ENCODE peak calls at places on chromosomes 16 and 17, in eight cellular contexts. One of them, this sample, is unnamed.

GRCh38 chr17:44780845-44781480 is 22.2 kb downstream of the ADAM11 start:
- DNase-seq in HFF-Myc: no peak
- DNase-seq in memory B cell: no peak
- DNase-seq in foreskin fibroblast: no peak
- DNase-seq in stimulated activated CD8-positive, alpha-beta memory T cell treated with anti-CD3 and anti-CD28 coated beads, Interleukin-7, amount 100 ng/mL, for 1 hour: no peak
- DNase-seq in AG04450: no peak
- DNase-seq in NCI-H2081: no peak
- DNase-seq in T-helper 2 cell treated with Interferon-gamma antibody and Interleukin-4, amounts not matched to agents 5 μg/mL and 100 μg/mL, for 36 hours: no peak
- DNase-seq in this sample: no peak

GRCh38 chr17:30234296-30234695 is 1.2 kb downstream of the SLC6A4 start:
- DNase-seq in memory B cell: no peak
- DNase-seq in AG04450: no peak
- DNase-seq in NCI-H2081: no peak
- DNase-seq in T-helper 2 cell treated with Interferon-gamma antibody and Interleukin-4, amounts not matched to agents 5 μg/mL and 100 μg/mL, for 36 hours: no peak
- DNase-seq in stimulated activated CD8-positive, alpha-beta memory T cell treated with anti-CD3 and anti-CD28 coated beads, Interleukin-7, amount 100 ng/mL, for 1 hour: no peak
- DNase-seq in foreskin fibroblast: no peak
- DNase-seq in HFF-Myc: no peak
- DNase-seq in this sample: no peak

GRCh38 chr17:4509402-4509801 is 10.7 kb downstream of the SPNS2 start:
- DNase-seq in NCI-H2081: no peak
- DNase-seq in HFF-Myc: no peak
- DNase-seq in foreskin fibroblast: no peak
- DNase-seq in AG04450: no peak
- DNase-seq in stimulated activated CD8-positive, alpha-beta memory T cell treated with anti-CD3 and anti-CD28 coated beads, Interleukin-7, amount 100 ng/mL, for 1 hour: no peak
- DNase-seq in T-helper 2 cell treated with Interferon-gamma antibody and Interleukin-4, amounts not matched to agents 5 μg/mL and 100 μg/mL, for 36 hours: peak; percentile 34
- DNase-seq in memory B cell: no peak
- DNase-seq in this sample: no peak

GRCh38 chr17:74117087-74117486 is 86.4 kb upstream of the RPL38 start:
- DNase-seq in stimulated activated CD8-positive, alpha-beta memory T cell treated with anti-CD3 and anti-CD28 coated beads, Interleukin-7, amount 100 ng/mL, for 1 hour: no peak
- DNase-seq in foreskin fibroblast: no peak
- DNase-seq in NCI-H2081: no peak
- DNase-seq in T-helper 2 cell treated with Interferon-gamma antibody and Interleukin-4, amounts not matched to agents 5 μg/mL and 100 μg/mL, for 36 hours: no peak
- DNase-seq in memory B cell: no peak
- DNase-seq in HFF-Myc: no peak
- DNase-seq in AG04450: no peak
- DNase-seq in this sample: no peak

GRCh38 chr17:17667947-17668346 is 13.3 kb upstream of the RAI1 start:
- DNase-seq in HFF-Myc: no peak
- DNase-seq in stimulated activated CD8-positive, alpha-beta memory T cell treated with anti-CD3 and anti-CD28 coated beads, Interleukin-7, amount 100 ng/mL, for 1 hour: no peak
- DNase-seq in foreskin fibroblast: no peak
- DNase-seq in AG04450: no peak
- DNase-seq in NCI-H2081: no peak
- DNase-seq in memory B cell: no peak
- DNase-seq in T-helper 2 cell treated with Interferon-gamma antibody and Interleukin-4, amounts not matched to agents 5 μg/mL and 100 μg/mL, for 36 hours: no peak
- DNase-seq in this sample: no peak

GRCh38 chr17:33192961-33193911 is 99.9 kb downstream of the ASIC2 start:
- DNase-seq in stimulated activated CD8-positive, alpha-beta memory T cell treated with anti-CD3 and anti-CD28 coated beads, Interleukin-7, amount 100 ng/mL, for 1 hour: no peak
- DNase-seq in T-helper 2 cell treated with Interferon-gamma antibody and Interleukin-4, amounts not matched to agents 5 μg/mL and 100 μg/mL, for 36 hours: no peak
- DNase-seq in NCI-H2081: no peak
- DNase-seq in memory B cell: no peak
- DNase-seq in foreskin fibroblast: no peak
- DNase-seq in AG04450: no peak
- DNase-seq in HFF-Myc: no peak
- DNase-seq in this sample: no peak

GRCh38 chr16:67177743-67178699 is 5.7 kb downstream of the MATCAP1 start:
- DNase-seq in stimulated activated CD8-positive, alpha-beta memory T cell treated with anti-CD3 and anti-CD28 coated beads, Interleukin-7, amount 100 ng/mL, for 1 hour: no peak
- DNase-seq in HFF-Myc: no peak
- DNase-seq in NCI-H2081: peak; percentile 84
- DNase-seq in T-helper 2 cell treated with Interferon-gamma antibody and Interleukin-4, amounts not matched to agents 5 μg/mL and 100 μg/mL, for 36 hours: peak; percentile 35
- DNase-seq in AG04450: no peak
- DNase-seq in foreskin fibroblast: peak; percentile 80
- DNase-seq in memory B cell: no peak
- DNase-seq in this sample: peak; percentile 73

GRCh38 chr16:74997042-74997491 is 1.8 kb upstream of the ZNRF1 start:
- DNase-seq in stimulated activated CD8-positive, alpha-beta memory T cell treated with anti-CD3 and anti-CD28 coated beads, Interleukin-7, amount 100 ng/mL, for 1 hour: no peak
- DNase-seq in AG04450: no peak
- DNase-seq in foreskin fibroblast: no peak
- DNase-seq in NCI-H2081: no peak
- DNase-seq in HFF-Myc: no peak
- DNase-seq in T-helper 2 cell treated with Interferon-gamma antibody and Interleukin-4, amounts not matched to agents 5 μg/mL and 100 μg/mL, for 36 hours: no peak
- DNase-seq in memory B cell: no peak
- DNase-seq in this sample: no peak

GRCh38 chr17:78120971-78121800 is 7.4 kb downstream of the TMC6 start:
- DNase-seq in memory B cell: no peak
- DNase-seq in HFF-Myc: no peak
- DNase-seq in foreskin fibroblast: no peak
- DNase-seq in stimulated activated CD8-positive, alpha-beta memory T cell treated with anti-CD3 and anti-CD28 coated beads, Interleukin-7, amount 100 ng/mL, for 1 hour: no peak
- DNase-seq in T-helper 2 cell treated with Interferon-gamma antibody and Interleukin-4, amounts not matched to agents 5 μg/mL and 100 μg/mL, for 36 hours: peak; percentile 60
- DNase-seq in AG04450: no peak
- DNase-seq in NCI-H2081: no peak
- DNase-seq in this sample: peak; percentile 81

GRCh38 chr16:23948949-23949392 is 113.2 kb downstream of the PRKCB start:
- DNase-seq in T-helper 2 cell treated with Interferon-gamma antibody and Interleukin-4, amounts not matched to agents 5 μg/mL and 100 μg/mL, for 36 hours: no peak
- DNase-seq in AG04450: no peak
- DNase-seq in HFF-Myc: no peak
- DNase-seq in memory B cell: no peak
- DNase-seq in stimulated activated CD8-positive, alpha-beta memory T cell treated with anti-CD3 and anti-CD28 coated beads, Interleukin-7, amount 100 ng/mL, for 1 hour: no peak
- DNase-seq in foreskin fibroblast: no peak
- DNase-seq in NCI-H2081: no peak
- DNase-seq in this sample: peak; percentile 82

GRCh38 chr17:77501101-77501566 is 360.4 kb downstream of the SEC14L1 start:
- DNase-seq in memory B cell: no peak
- DNase-seq in stimulated activated CD8-positive, alpha-beta memory T cell treated with anti-CD3 and anti-CD28 coated beads, Interleukin-7, amount 100 ng/mL, for 1 hour: no peak
- DNase-seq in AG04450: no peak
- DNase-seq in T-helper 2 cell treated with Interferon-gamma antibody and Interleukin-4, amounts not matched to agents 5 μg/mL and 100 μg/mL, for 36 hours: no peak
- DNase-seq in foreskin fibroblast: peak; percentile 49
- DNase-seq in HFF-Myc: no peak
- DNase-seq in NCI-H2081: no peak
- DNase-seq in this sample: peak; percentile 33

GRCh38 chr16:48892884-48893283 is 282.9 kb upstream of the N4BP1 start:
- DNase-seq in stimulated activated CD8-positive, alpha-beta memory T cell treated with anti-CD3 and anti-CD28 coated beads, Interleukin-7, amount 100 ng/mL, for 1 hour: no peak
- DNase-seq in foreskin fibroblast: no peak
- DNase-seq in NCI-H2081: no peak
- DNase-seq in memory B cell: no peak
- DNase-seq in T-helper 2 cell treated with Interferon-gamma antibody and Interleukin-4, amounts not matched to agents 5 μg/mL and 100 μg/mL, for 36 hours: no peak
- DNase-seq in AG04450: no peak
- DNase-seq in HFF-Myc: no peak
- DNase-seq in this sample: no peak

GRCh38 chr17:80817321-80817845 is 174.3 kb upstream of the CHMP6 start:
- DNase-seq in T-helper 2 cell treated with Interferon-gamma antibody and Interleukin-4, amounts not matched to agents 5 μg/mL and 100 μg/mL, for 36 hours: no peak
- DNase-seq in foreskin fibroblast: no peak
- DNase-seq in AG04450: no peak
- DNase-seq in stimulated activated CD8-positive, alpha-beta memory T cell treated with anti-CD3 and anti-CD28 coated beads, Interleukin-7, amount 100 ng/mL, for 1 hour: no peak
- DNase-seq in NCI-H2081: no peak
- DNase-seq in memory B cell: no peak
- DNase-seq in HFF-Myc: no peak
- DNase-seq in this sample: no peak

GRCh38 chr17:61477204-61477834 is 25.1 kb downstream of the TBX4 start:
- DNase-seq in HFF-Myc: no peak
- DNase-seq in stimulated activated CD8-positive, alpha-beta memory T cell treated with anti-CD3 and anti-CD28 coated beads, Interleukin-7, amount 100 ng/mL, for 1 hour: no peak
- DNase-seq in foreskin fibroblast: no peak
- DNase-seq in AG04450: no peak
- DNase-seq in T-helper 2 cell treated with Interferon-gamma antibody and Interleukin-4, amounts not matched to agents 5 μg/mL and 100 μg/mL, for 36 hours: no peak
- DNase-seq in memory B cell: no peak
- DNase-seq in NCI-H2081: no peak
- DNase-seq in this sample: no peak

GRCh38 chr17:35947156-35947585 is 3.7 kb upstream of the LYZL6 start:
- DNase-seq in AG04450: no peak
- DNase-seq in stimulated activated CD8-positive, alpha-beta memory T cell treated with anti-CD3 and anti-CD28 coated beads, Interleukin-7, amount 100 ng/mL, for 1 hour: peak; percentile 12
- DNase-seq in T-helper 2 cell treated with Interferon-gamma antibody and Interleukin-4, amounts not matched to agents 5 μg/mL and 100 μg/mL, for 36 hours: peak; percentile 19
- DNase-seq in NCI-H2081: peak; percentile 60
- DNase-seq in HFF-Myc: no peak
- DNase-seq in foreskin fibroblast: peak; percentile 53
- DNase-seq in memory B cell: peak; percentile 44
- DNase-seq in this sample: peak; percentile 17

GRCh38 chr17:4733073-4733531 is 1.9 kb downstream of the MED11 start:
- DNase-seq in T-helper 2 cell treated with Interferon-gamma antibody and Interleukin-4, amounts not matched to agents 5 μg/mL and 100 μg/mL, for 36 hours: no peak
- DNase-seq in foreskin fibroblast: no peak
- DNase-seq in memory B cell: no peak
- DNase-seq in HFF-Myc: no peak
- DNase-seq in stimulated activated CD8-positive, alpha-beta memory T cell treated with anti-CD3 and anti-CD28 coated beads, Interleukin-7, amount 100 ng/mL, for 1 hour: no peak
- DNase-seq in AG04450: no peak
- DNase-seq in NCI-H2081: no peak
- DNase-seq in this sample: no peak

GRCh38 chr16:89217388-89218191 is at the start of gene ZNF778:
- DNase-seq in stimulated activated CD8-positive, alpha-beta memory T cell treated with anti-CD3 and anti-CD28 coated beads, Interleukin-7, amount 100 ng/mL, for 1 hour: peak; percentile 48
- DNase-seq in AG04450: peak; percentile 56
- DNase-seq in T-helper 2 cell treated with Interferon-gamma antibody and Interleukin-4, amounts not matched to agents 5 μg/mL and 100 μg/mL, for 36 hours: peak; percentile 85
- DNase-seq in HFF-Myc: peak; percentile 24
- DNase-seq in foreskin fibroblast: peak; percentile 93
- DNase-seq in NCI-H2081: peak; percentile 45
- DNase-seq in memory B cell: peak; percentile 81
- DNase-seq in this sample: peak; percentile 86

GRCh38 chr16:10343124-10343760 is 42.6 kb upstream of the ATF7IP2 start:
- DNase-seq in foreskin fibroblast: no peak
- DNase-seq in memory B cell: no peak
- DNase-seq in AG04450: no peak
- DNase-seq in HFF-Myc: no peak
- DNase-seq in stimulated activated CD8-positive, alpha-beta memory T cell treated with anti-CD3 and anti-CD28 coated beads, Interleukin-7, amount 100 ng/mL, for 1 hour: no peak
- DNase-seq in T-helper 2 cell treated with Interferon-gamma antibody and Interleukin-4, amounts not matched to agents 5 μg/mL and 100 μg/mL, for 36 hours: no peak
- DNase-seq in NCI-H2081: no peak
- DNase-seq in this sample: no peak

GRCh38 chr17:78665952-78666920 is 89.0 kb upstream of the DNAH17 start:
- DNase-seq in T-helper 2 cell treated with Interferon-gamma antibody and Interleukin-4, amounts not matched to agents 5 μg/mL and 100 μg/mL, for 36 hours: peak; percentile 61
- DNase-seq in memory B cell: no peak
- DNase-seq in stimulated activated CD8-positive, alpha-beta memory T cell treated with anti-CD3 and anti-CD28 coated beads, Interleukin-7, amount 100 ng/mL, for 1 hour: no peak
- DNase-seq in NCI-H2081: no peak
- DNase-seq in AG04450: no peak
- DNase-seq in HFF-Myc: no peak
- DNase-seq in foreskin fibroblast: no peak
- DNase-seq in this sample: peak; percentile 84

GRCh38 chr17:2749784-2750181 is 331 bp upstream of the CCDC92B start:
- DNase-seq in stimulated activated CD8-positive, alpha-beta memory T cell treated with anti-CD3 and anti-CD28 coated beads, Interleukin-7, amount 100 ng/mL, for 1 hour: peak; percentile 49
- DNase-seq in T-helper 2 cell treated with Interferon-gamma antibody and Interleukin-4, amounts not matched to agents 5 μg/mL and 100 μg/mL, for 36 hours: peak; percentile 77
- DNase-seq in AG04450: peak; percentile 8
- DNase-seq in NCI-H2081: peak; percentile 13
- DNase-seq in foreskin fibroblast: peak; percentile 86
- DNase-seq in HFF-Myc: peak; percentile 15
- DNase-seq in memory B cell: peak; percentile 79
- DNase-seq in this sample: peak; percentile 76

GRCh38 chr17:39835038-39835786 is 28.9 kb downstream of the IKZF3 start:
- DNase-seq in stimulated activated CD8-positive, alpha-beta memory T cell treated with anti-CD3 and anti-CD28 coated beads, Interleukin-7, amount 100 ng/mL, for 1 hour: no peak
- DNase-seq in foreskin fibroblast: no peak
- DNase-seq in T-helper 2 cell treated with Interferon-gamma antibody and Interleukin-4, amounts not matched to agents 5 μg/mL and 100 μg/mL, for 36 hours: no peak
- DNase-seq in HFF-Myc: no peak
- DNase-seq in NCI-H2081: no peak
- DNase-seq in memory B cell: no peak
- DNase-seq in AG04450: no peak
- DNase-seq in this sample: no peak

GRCh38 chr16:86396318-86396882 is 113.9 kb upstream of the FOXF1 start:
- DNase-seq in foreskin fibroblast: peak; percentile 75
- DNase-seq in memory B cell: no peak
- DNase-seq in NCI-H2081: no peak
- DNase-seq in AG04450: peak; percentile 91
- DNase-seq in stimulated activated CD8-positive, alpha-beta memory T cell treated with anti-CD3 and anti-CD28 coated beads, Interleukin-7, amount 100 ng/mL, for 1 hour: no peak
- DNase-seq in T-helper 2 cell treated with Interferon-gamma antibody and Interleukin-4, amounts not matched to agents 5 μg/mL and 100 μg/mL, for 36 hours: no peak
- DNase-seq in HFF-Myc: peak; percentile 81
- DNase-seq in this sample: no peak

This sample was measured in CD4-positive, alpha-beta memory T cell.